ENCODE peak calls at places on chromosomes 13 and 19, in six cellular contexts. Z is brain microvascular endothelial cell, G is left lung, S is endothelial cell of umbilical vein, Q is cardiac muscle cell, R is fibroblast of villous mesenchyme. I is an unnamed sample.

GRCh38 chr19:718251-719024 is 9.7 kb downstream of the PALM start:
- DNase-seq in R (no peak), Q (no peak), S (no peak), Z (no peak), G (no peak), I (no peak)

GRCh38 chr19:35973487-35973886 is 21.5 kb upstream of the SDHAF1 start:
- DNase-seq in G (no peak), Q (no peak), R (no peak), Z (no peak), S (no peak), I (no peak)

GRCh38 chr13:24148414-24149305 is 11.9 kb upstream of the SPATA13 start:
- DNase-seq in Q (no peak), Z (peak), G (no peak), R (peak), S (peak), I (peak)

GRCh38 chr19:44367024-44367423 is 10.5 kb upstream of the ZNF112 start:
- DNase-seq in S (peak), Z (no peak), G (no peak), R (peak), Q (no peak), I (peak)

GRCh38 chr19:7478173-7478842 is 10.5 kb downstream of the PEX11G start:
- DNase-seq in Q (no peak), R (no peak), G (no peak), Z (no peak), S (no peak), I (no peak)

GRCh38 chr13:106156468-106156867 is 379.0 kb downstream of the EFNB2 start:
- DNase-seq in Q (no peak), Z (peak), G (no peak), R (peak), S (peak), I (peak)

GRCh38 chr13:113146750-113147149 is 11.7 kb upstream of the PROZ start:
- DNase-seq in R (no peak), S (no peak), Z (no peak), Q (no peak), G (no peak), I (no peak)

GRCh38 chr13:79402074-79402635 is 3.9 kb downstream of the RBM26 start:
- DNase-seq in R (no peak), G (no peak), Q (no peak), S (peak), Z (no peak), I (no peak)

GRCh38 chr19:16301999-16302694 is 22.5 kb upstream of the KLF2 start:
- DNase-seq in S (peak), G (no peak), R (no peak), Q (no peak), Z (no peak), I (peak)

GRCh38 chr19:51368366-51369282 is at the start of gene CLDND2:
- DNase-seq in G (no peak), S (no peak), Q (no peak), R (no peak), Z (no peak), I (no peak)

DNA sequence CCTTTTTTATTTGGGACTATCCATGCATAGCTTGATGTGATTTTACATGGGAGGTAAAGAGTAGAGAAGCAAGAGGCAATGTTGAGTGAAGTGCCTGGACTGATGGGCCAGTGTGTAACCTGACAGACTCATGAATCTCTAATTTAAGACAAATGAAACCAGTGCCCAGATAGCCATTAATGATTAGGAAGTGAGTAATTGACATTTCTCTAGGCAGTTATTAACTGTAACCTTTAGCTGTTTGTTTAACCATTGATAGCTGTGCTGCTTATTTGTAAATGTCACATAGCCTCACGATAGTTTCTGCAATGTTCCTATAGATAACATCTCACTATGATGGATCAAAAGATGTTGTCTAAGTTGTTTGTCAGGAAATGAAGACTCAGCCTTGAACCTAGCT is 1047.5 kb upstream of the SPRY2 start:
- DNase-seq in G (no peak), Z (no peak), S (no peak), Q (no peak), R (no peak), I (no peak)
- H3K4me3 ChIP-seq in G (no peak), Z (no peak), S (no peak), Q (no peak), R (no peak), I (no peak)

DNA sequence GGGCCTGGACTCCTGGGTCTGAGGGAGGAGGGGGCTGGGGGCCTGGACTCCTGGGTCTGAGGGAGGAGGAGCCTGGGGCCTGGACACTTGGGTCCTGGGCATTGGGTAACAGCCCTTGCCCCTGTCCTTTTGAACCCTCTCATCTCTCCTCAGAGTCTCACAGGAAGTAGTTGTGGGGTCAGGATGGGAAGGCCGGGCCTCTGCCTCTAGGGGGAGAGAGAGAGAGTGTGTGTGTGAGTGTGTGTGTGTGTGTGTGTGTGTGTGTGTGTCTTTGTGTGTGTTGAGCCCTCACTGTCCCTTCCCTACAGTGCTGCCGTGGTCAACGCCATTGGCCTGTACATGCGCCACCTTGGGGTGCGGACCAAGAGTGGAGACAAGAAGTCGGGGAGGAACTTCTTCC is 10.9 kb downstream of the ARHGEF1 start:
- DNase-seq in S (no peak), R (no peak), Z (peak), Q (no peak), G (no peak), I (no peak)
- TF ChIP-seq CTCF in S (peak), R (peak), Z (peak), Q (peak), G (no peak), I (peak)

DNA sequence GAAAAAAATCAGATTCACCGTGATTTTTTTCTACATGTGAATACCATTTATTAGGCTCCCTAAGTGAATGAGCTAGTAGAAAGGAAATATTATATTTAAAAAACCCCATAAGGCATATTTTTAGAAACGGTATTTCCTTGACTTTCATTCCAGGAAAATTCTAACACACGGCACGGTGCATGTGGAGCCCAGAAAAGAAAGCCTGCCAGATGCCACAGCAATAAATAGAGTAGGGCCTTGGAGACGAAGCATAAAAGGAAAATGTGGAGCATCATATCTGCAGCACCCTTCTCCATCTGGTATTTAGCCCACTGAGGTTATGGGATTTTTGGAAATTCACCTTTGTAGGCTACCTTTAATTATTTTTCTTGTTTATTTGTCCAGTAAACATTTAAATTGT is 314.4 kb downstream of the ENOX1 start:
- DNase-seq in R (no peak), Z (no peak), Q (peak), S (peak), G (no peak), I (no peak)
- H3K4me3 ChIP-seq in R (no peak), Z (no peak), Q (no peak), S (no peak), G (no peak), I (no peak)

GRCh38 chr19:48575931-48576622 is 24.1 kb downstream of the SULT2B1 start:
- DNase-seq in S (no peak), Q (no peak), R (no peak), G (no peak), Z (no peak), I (no peak)

GRCh38 chr19:48573163-48573505 is 21.2 kb downstream of the SULT2B1 start:
- DNase-seq in R (no peak), Q (no peak), Z (no peak), G (no peak), S (no peak), I (no peak)

DNA sequence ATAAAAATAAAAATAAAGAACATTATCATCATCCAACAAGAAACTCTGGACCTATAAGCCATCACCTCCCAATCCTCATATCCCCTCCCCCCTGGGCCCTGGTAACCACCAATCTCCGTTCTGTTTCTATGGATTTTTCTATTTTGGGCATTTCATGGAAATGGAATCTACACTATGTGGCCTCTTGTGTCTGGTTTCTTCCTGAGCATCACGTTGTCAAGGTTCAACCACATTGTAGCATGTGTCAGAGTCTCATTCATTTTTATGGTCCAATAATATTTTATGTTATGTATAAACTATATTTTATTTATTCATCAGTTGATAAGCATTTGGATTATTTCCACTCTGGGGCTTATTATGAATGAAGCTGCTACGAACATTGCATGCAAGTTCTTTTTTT is 26.9 kb downstream of the SULT2B1 start:
- DNase-seq in Q (no peak), Z (peak), R (no peak), G (no peak), S (no peak), I (no peak)
- TF ChIP-seq CTCF in Q (no peak), Z (no peak), R (no peak), G (no peak), S (no peak), I (no peak)

GRCh38 chr19:13094771-13095392 is 7.8 kb downstream of the LYL1 start:
- DNase-seq in Q (no peak), R (no peak), S (peak), G (peak), Z (no peak), I (no peak)
- H3K4me3 ChIP-seq in Q (no peak), R (no peak), S (no peak), G (no peak), Z (no peak), I (no peak)

GRCh38 chr19:38421856-38422255 is 4.2 kb downstream of the RASGRP4 start:
- DNase-seq in R (no peak), Q (no peak), S (no peak), G (no peak), Z (no peak), I (no peak)
- TF ChIP-seq CTCF in R (no peak), Q (no peak), S (no peak), G (no peak), Z (no peak), I (no peak)

DNA sequence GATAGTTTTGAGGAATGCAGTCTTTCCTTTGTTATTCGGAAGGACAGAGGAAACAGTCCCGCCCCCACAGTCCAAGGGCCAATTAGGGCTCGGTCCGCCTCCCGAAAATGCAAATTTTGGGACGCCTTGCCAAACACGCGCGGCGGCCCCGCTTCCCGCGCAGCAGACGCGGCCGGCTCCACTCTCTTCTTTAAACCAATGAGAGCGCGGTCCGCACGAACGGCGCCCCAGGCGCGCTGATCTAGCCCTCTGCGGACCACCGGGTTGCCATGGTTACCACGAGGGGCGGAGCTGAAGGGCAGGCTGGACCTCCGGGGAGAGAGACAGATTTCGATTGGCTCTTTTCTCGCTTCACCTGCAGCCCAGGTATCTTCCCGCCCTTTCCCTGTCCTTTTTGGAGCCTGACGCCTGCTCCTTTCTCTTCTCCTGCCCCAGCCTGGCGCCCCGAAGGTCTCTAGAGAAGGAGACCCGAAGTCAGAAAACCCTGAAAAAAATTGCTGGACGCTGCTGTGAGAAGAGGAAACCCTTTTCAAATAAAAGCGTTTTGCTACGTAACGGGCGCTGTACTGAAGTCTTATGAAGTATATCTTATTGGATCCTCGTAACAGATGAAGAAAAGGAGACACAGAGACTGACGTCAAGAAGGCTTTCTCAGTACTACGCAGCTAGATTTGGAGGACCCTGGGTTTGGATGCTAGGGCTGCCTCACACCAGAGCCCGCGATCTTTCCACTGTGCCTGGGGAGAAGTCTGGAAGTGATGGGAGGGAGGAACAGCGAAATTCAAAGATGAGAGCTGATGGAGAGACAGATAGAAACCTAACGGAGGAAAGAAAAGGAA is 2.0 kb downstream of the PTH2 start:
- DNase-seq in R (peak), Z (peak), S (peak), Q (peak), G (peak), I (peak)
- H3K4me3 ChIP-seq in R (peak), Z (peak), S (no peak), Q (no peak), G (no peak), I (no peak)

DNA sequence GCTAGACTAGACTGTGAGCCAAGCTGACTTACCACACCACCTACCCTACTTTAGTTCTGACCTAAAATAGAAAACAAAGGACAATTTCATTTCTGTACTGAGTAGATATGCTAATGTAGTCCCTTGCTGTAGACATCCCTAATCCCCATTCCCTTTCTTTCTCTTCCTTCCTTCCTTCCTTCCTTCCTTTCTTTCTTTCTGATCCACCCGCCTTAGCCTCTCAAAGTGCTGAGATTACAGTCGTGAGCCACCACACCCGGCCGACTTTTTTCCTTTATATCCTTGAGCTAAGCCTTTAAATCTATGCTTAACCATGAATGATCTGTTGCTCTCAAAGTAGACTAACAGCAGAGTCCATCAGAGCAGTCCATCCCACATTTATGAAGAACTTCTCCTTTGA is 465.0 kb downstream of the SLITRK6 start:
- DNase-seq in S (no peak), Z (no peak), G (no peak), R (no peak), Q (no peak), I (no peak)
- TF ChIP-seq CTCF in S (no peak), Z (no peak), G (no peak), R (no peak), Q (no peak), I (no peak)

GRCh38 chr19:47445527-47445926 is 26.2 kb downstream of the SLC8A2 start:
- DNase-seq in Z (no peak), S (no peak), G (no peak), Q (no peak), R (no peak), I (no peak)
- H3K4me3 ChIP-seq in Z (no peak), S (no peak), G (no peak), Q (no peak), R (no peak), I (no peak)

GRCh38 chr13:49395416-49396277 is 48.2 kb downstream of the CAB39L start:
- DNase-seq in Q (no peak), Z (no peak), G (no peak), S (no peak), R (no peak), I (no peak)
- TF ChIP-seq CTCF in Q (no peak), Z (no peak), G (no peak), S (no peak), R (no peak), I (no peak)